ENCODE peak calls at places on chromosomes 6 and 20, in seven cellular contexts. One of them, this sample, is unnamed.

GRCh38 chr20:9444921-9445320 is 69.5 kb upstream of the LAMP5 start:
- DNase-seq in tibial nerve: no peak
- DNase-seq in A549: no peak
- DNase-seq in CD8-positive, alpha-beta memory T cell: no peak
- DNase-seq in hepatocyte: no peak
- DNase-seq in CD4-positive, alpha-beta memory T cell: no peak
- DNase-seq in naive thymus-derived CD4-positive, alpha-beta T cell: no peak
- DNase-seq in this sample: no peak

GRCh38 chr6:149910721-149911151 is 12.2 kb downstream of the RAET1G start:
- DNase-seq in hepatocyte: no peak
- DNase-seq in CD8-positive, alpha-beta memory T cell: no peak
- DNase-seq in naive thymus-derived CD4-positive, alpha-beta T cell: no peak
- DNase-seq in A549: no peak
- DNase-seq in tibial nerve: no peak
- DNase-seq in CD4-positive, alpha-beta memory T cell: no peak
- DNase-seq in this sample: no peak

GRCh38 chr6:143555582-143555981 is 44.1 kb upstream of the FUCA2 start:
- DNase-seq in A549: no peak
- DNase-seq in naive thymus-derived CD4-positive, alpha-beta T cell: no peak
- DNase-seq in CD8-positive, alpha-beta memory T cell: no peak
- DNase-seq in tibial nerve: no peak
- DNase-seq in hepatocyte: no peak
- DNase-seq in CD4-positive, alpha-beta memory T cell: no peak
- DNase-seq in this sample: no peak

GRCh38 chr6:81892911-81893310 is 140.4 kb upstream of the TENT5A start:
- DNase-seq in naive thymus-derived CD4-positive, alpha-beta T cell: no peak
- DNase-seq in CD8-positive, alpha-beta memory T cell: no peak
- DNase-seq in tibial nerve: no peak
- DNase-seq in CD4-positive, alpha-beta memory T cell: no peak
- DNase-seq in hepatocyte: no peak
- DNase-seq in A549: no peak
- DNase-seq in this sample: no peak

GRCh38 chr6:39301606-39302005 is 12.6 kb downstream of the KCNK17 start:
- DNase-seq in CD8-positive, alpha-beta memory T cell: no peak
- DNase-seq in naive thymus-derived CD4-positive, alpha-beta T cell: no peak
- DNase-seq in tibial nerve: no peak
- DNase-seq in A549: no peak
- DNase-seq in CD4-positive, alpha-beta memory T cell: no peak
- DNase-seq in hepatocyte: no peak
- DNase-seq in this sample: no peak

GRCh38 chr6:50610562-50610961 is 102.8 kb upstream of the TFAP2D start:
- DNase-seq in hepatocyte: no peak
- DNase-seq in A549: no peak
- DNase-seq in naive thymus-derived CD4-positive, alpha-beta T cell: no peak
- DNase-seq in tibial nerve: no peak
- DNase-seq in CD8-positive, alpha-beta memory T cell: no peak
- DNase-seq in CD4-positive, alpha-beta memory T cell: no peak
- DNase-seq in this sample: no peak

GRCh38 chr6:16633961-16634360 is 127.3 kb downstream of the ATXN1 start:
- DNase-seq in A549: no peak
- DNase-seq in tibial nerve: no peak
- DNase-seq in hepatocyte: no peak
- DNase-seq in CD4-positive, alpha-beta memory T cell: no peak
- DNase-seq in naive thymus-derived CD4-positive, alpha-beta T cell: no peak
- DNase-seq in CD8-positive, alpha-beta memory T cell: no peak
- DNase-seq in this sample: no peak

GRCh38 chr20:44618318-44618731 is 33.2 kb downstream of the ADA start:
- DNase-seq in naive thymus-derived CD4-positive, alpha-beta T cell: no peak
- DNase-seq in hepatocyte: no peak
- DNase-seq in tibial nerve: no peak
- DNase-seq in A549: no peak
- DNase-seq in CD8-positive, alpha-beta memory T cell: peak; percentile 27
- DNase-seq in CD4-positive, alpha-beta memory T cell: peak; percentile 47
- DNase-seq in this sample: no peak

GRCh38 chr20:62407221-62407992 is at the start of gene CABLES2:
- DNase-seq in A549: peak; percentile 84
- DNase-seq in CD4-positive, alpha-beta memory T cell: peak; percentile 94
- DNase-seq in CD8-positive, alpha-beta memory T cell: peak; percentile 90
- DNase-seq in naive thymus-derived CD4-positive, alpha-beta T cell: peak; percentile 86
- DNase-seq in hepatocyte: peak; percentile 96
- DNase-seq in tibial nerve: peak; percentile 85
- DNase-seq in this sample: peak; percentile 77

GRCh38 chr20:61420056-61420455 is 168.0 kb downstream of the CDH4 start:
- DNase-seq in A549: no peak
- DNase-seq in naive thymus-derived CD4-positive, alpha-beta T cell: no peak
- DNase-seq in hepatocyte: no peak
- DNase-seq in CD4-positive, alpha-beta memory T cell: no peak
- DNase-seq in tibial nerve: no peak
- DNase-seq in CD8-positive, alpha-beta memory T cell: no peak
- DNase-seq in this sample: no peak

GRCh38 chr6:134584809-134585528 is 267.1 kb upstream of the SGK1 start:
- DNase-seq in A549: no peak
- DNase-seq in tibial nerve: no peak
- DNase-seq in CD8-positive, alpha-beta memory T cell: no peak
- DNase-seq in naive thymus-derived CD4-positive, alpha-beta T cell: no peak
- DNase-seq in hepatocyte: no peak
- DNase-seq in CD4-positive, alpha-beta memory T cell: no peak
- DNase-seq in this sample: no peak

GRCh38 chr6:14804444-14805210 is 441.2 kb upstream of the JARID2 start:
- DNase-seq in A549: no peak
- DNase-seq in hepatocyte: peak; percentile 84
- DNase-seq in naive thymus-derived CD4-positive, alpha-beta T cell: no peak
- DNase-seq in tibial nerve: peak; percentile 75
- DNase-seq in CD8-positive, alpha-beta memory T cell: no peak
- DNase-seq in CD4-positive, alpha-beta memory T cell: no peak
- DNase-seq in this sample: no peak

GRCh38 chr6:158028421-158028820 is 46.8 kb downstream of the SYNJ2 start:
- DNase-seq in CD8-positive, alpha-beta memory T cell: no peak
- DNase-seq in tibial nerve: no peak
- DNase-seq in hepatocyte: peak; percentile 4
- DNase-seq in naive thymus-derived CD4-positive, alpha-beta T cell: no peak
- DNase-seq in CD4-positive, alpha-beta memory T cell: no peak
- DNase-seq in A549: no peak
- DNase-seq in this sample: no peak

GRCh38 chr6:89817481-89817880 is 2.1 kb downstream of the MDN1 start:
- DNase-seq in CD8-positive, alpha-beta memory T cell: no peak
- DNase-seq in A549: no peak
- DNase-seq in hepatocyte: no peak
- DNase-seq in tibial nerve: no peak
- DNase-seq in naive thymus-derived CD4-positive, alpha-beta T cell: no peak
- DNase-seq in CD4-positive, alpha-beta memory T cell: no peak
- DNase-seq in this sample: no peak

GRCh38 chr6:159679091-159680077 is 13.7 kb downstream of the SOD2 start:
- DNase-seq in tibial nerve: no peak
- DNase-seq in CD8-positive, alpha-beta memory T cell: no peak
- DNase-seq in CD4-positive, alpha-beta memory T cell: no peak
- DNase-seq in hepatocyte: no peak
- DNase-seq in naive thymus-derived CD4-positive, alpha-beta T cell: no peak
- DNase-seq in A549: no peak
- DNase-seq in this sample: no peak

GRCh38 chr6:3438190-3439167 is 18.4 kb downstream of the SLC22A23 start:
- DNase-seq in A549: peak; percentile 71
- DNase-seq in CD4-positive, alpha-beta memory T cell: no peak
- DNase-seq in tibial nerve: no peak
- DNase-seq in naive thymus-derived CD4-positive, alpha-beta T cell: no peak
- DNase-seq in CD8-positive, alpha-beta memory T cell: no peak
- DNase-seq in hepatocyte: peak; percentile 72
- DNase-seq in this sample: no peak

GRCh38 chr6:166490671-166491500 is 95.6 kb downstream of the RAMACL start:
- DNase-seq in A549: no peak
- DNase-seq in CD8-positive, alpha-beta memory T cell: no peak
- DNase-seq in naive thymus-derived CD4-positive, alpha-beta T cell: no peak
- DNase-seq in hepatocyte: no peak
- DNase-seq in tibial nerve: no peak
- DNase-seq in CD4-positive, alpha-beta memory T cell: no peak
- DNase-seq in this sample: no peak
- H3K27ac ChIP-seq in A549: no peak overlapping the region
- H3K27ac ChIP-seq in CD8-positive, alpha-beta memory T cell: no peak overlapping the region
- H3K27ac ChIP-seq in naive thymus-derived CD4-positive, alpha-beta T cell: no peak overlapping the region
- H3K27ac ChIP-seq in hepatocyte: no peak overlapping the region
- H3K27ac ChIP-seq in tibial nerve: no peak overlapping the region
- H3K27ac ChIP-seq in CD4-positive, alpha-beta memory T cell: no peak overlapping the region
- H3K27ac ChIP-seq in this sample: no peak overlapping the region

GRCh38 chr6:32938494-32938893 is 2.3 kb downstream of the HLA-DMB start:
- DNase-seq in A549: no peak
- DNase-seq in naive thymus-derived CD4-positive, alpha-beta T cell: no peak
- DNase-seq in CD8-positive, alpha-beta memory T cell: no peak
- DNase-seq in CD4-positive, alpha-beta memory T cell: no peak
- DNase-seq in hepatocyte: no peak
- DNase-seq in tibial nerve: no peak
- DNase-seq in this sample: no peak

GRCh38 chr6:32942555-32942954 is 1.7 kb upstream of the HLA-DMB start:
- DNase-seq in CD8-positive, alpha-beta memory T cell: no peak
- DNase-seq in A549: no peak
- DNase-seq in naive thymus-derived CD4-positive, alpha-beta T cell: no peak
- DNase-seq in hepatocyte: no peak
- DNase-seq in tibial nerve: no peak
- DNase-seq in CD4-positive, alpha-beta memory T cell: no peak
- DNase-seq in this sample: no peak

GRCh38 chr6:32943864-32944263 is 3.0 kb upstream of the HLA-DMB start:
- DNase-seq in hepatocyte: no peak
- DNase-seq in CD8-positive, alpha-beta memory T cell: no peak
- DNase-seq in CD4-positive, alpha-beta memory T cell: no peak
- DNase-seq in A549: no peak
- DNase-seq in tibial nerve: no peak
- DNase-seq in naive thymus-derived CD4-positive, alpha-beta T cell: no peak
- DNase-seq in this sample: no peak

GRCh38 chr6:32941412-32941784 is 570 bp upstream of the HLA-DMB start:
- DNase-seq in tibial nerve: no peak
- DNase-seq in A549: no peak
- DNase-seq in CD8-positive, alpha-beta memory T cell: peak; percentile 70
- DNase-seq in naive thymus-derived CD4-positive, alpha-beta T cell: no peak
- DNase-seq in CD4-positive, alpha-beta memory T cell: peak; percentile 75
- DNase-seq in hepatocyte: no peak
- DNase-seq in this sample: no peak

DNA sequence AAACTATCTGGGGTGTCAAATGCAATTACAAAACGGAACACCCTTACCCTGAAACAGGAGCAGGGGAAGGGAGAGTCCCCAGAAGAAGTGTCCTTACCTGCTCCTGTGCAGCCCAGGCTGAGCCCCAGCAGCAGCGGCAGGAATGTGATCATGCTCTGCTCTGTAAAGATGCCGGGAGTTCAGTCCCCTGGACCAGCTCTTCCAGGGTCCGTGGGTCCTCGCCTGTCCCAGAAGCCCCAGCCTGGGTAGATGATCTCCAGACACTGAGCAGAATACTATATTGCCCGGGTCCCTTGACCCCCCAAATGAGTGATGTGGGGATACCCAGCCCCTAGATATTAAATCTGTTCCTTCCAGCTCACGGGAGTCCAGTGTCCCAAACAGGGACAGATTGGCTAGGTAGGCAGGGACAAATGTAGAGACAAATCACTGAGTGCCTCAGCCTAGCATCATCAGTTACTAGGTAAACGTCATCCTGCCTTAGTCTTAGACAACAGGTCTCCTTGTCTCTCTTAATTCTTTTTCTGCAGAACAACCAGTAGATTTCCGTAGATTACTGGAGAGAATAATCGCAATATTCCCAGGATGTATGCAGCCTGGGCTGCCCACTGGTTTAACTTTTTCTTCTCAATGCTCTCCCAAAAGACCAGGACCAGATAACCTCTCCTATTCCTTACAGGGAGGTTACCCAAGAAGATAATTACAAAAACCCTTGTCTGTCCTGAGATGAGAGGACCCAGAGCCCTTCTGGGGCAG is at the start of gene HLA-DMB:
- DNase-seq in CD8-positive, alpha-beta memory T cell: peak; percentile 68
- DNase-seq in naive thymus-derived CD4-positive, alpha-beta T cell: no peak
- DNase-seq in hepatocyte: peak; percentile 83
- DNase-seq in CD4-positive, alpha-beta memory T cell: peak; percentile 82
- DNase-seq in A549: peak; percentile 87
- DNase-seq in tibial nerve: no peak
- DNase-seq in this sample: no peak
- H3K27ac ChIP-seq in CD8-positive, alpha-beta memory T cell: peak within 1 kb of the TSS; percentile 73
- H3K27ac ChIP-seq in naive thymus-derived CD4-positive, alpha-beta T cell: peak within 1 kb of the TSS; percentile 75
- H3K27ac ChIP-seq in hepatocyte: no peak within 1 kb of the TSS
- H3K27ac ChIP-seq in CD4-positive, alpha-beta memory T cell: peak within 1 kb of the TSS; percentile 68
- H3K27ac ChIP-seq in A549: peak within 1 kb of the TSS; percentile 73
- H3K27ac ChIP-seq in tibial nerve: peak within 1 kb of the TSS; percentile 82
- H3K27ac ChIP-seq in this sample: no peak within 1 kb of the TSS

DNA sequence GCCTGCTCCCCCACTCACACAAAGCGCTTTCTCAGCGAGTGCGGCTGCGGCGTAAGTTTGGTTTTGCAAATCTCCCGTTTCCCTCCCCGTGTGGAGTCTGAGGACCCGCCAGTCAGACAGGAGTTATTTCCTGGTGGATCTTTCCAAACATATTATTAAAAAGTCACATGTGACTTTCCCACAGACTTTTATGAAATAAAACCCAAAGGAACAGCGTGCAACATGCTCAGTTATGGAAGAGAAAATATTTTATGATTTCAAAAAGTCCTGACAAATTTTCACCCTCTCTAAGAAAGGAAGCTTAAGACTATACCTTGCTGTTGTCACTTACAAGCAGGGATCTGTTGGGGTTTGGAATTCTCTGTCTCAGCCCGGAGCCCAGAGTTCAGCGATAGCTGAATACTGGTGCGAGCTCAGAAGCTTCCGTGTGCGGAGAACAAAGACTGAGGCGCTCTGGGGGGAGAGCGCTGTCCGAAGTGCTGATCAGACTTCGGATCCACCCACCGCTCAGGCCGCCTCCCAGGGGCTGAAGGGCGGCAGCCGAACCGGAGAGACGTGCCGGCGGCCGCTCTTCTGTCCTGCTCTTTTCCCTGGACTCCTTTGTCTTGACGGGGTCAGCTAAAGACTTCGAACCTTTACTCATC is 2.5 kb upstream of the MYT1 start:
- DNase-seq in A549: peak; percentile 28
- DNase-seq in naive thymus-derived CD4-positive, alpha-beta T cell: no peak
- DNase-seq in tibial nerve: no peak
- DNase-seq in CD8-positive, alpha-beta memory T cell: no peak
- DNase-seq in CD4-positive, alpha-beta memory T cell: no peak
- DNase-seq in hepatocyte: peak; percentile 85
- DNase-seq in this sample: no peak
- H3K27ac ChIP-seq in A549: no peak overlapping the region
- H3K27ac ChIP-seq in naive thymus-derived CD4-positive, alpha-beta T cell: no peak overlapping the region
- H3K27ac ChIP-seq in tibial nerve: no peak overlapping the region
- H3K27ac ChIP-seq in CD8-positive, alpha-beta memory T cell: no peak overlapping the region
- H3K27ac ChIP-seq in CD4-positive, alpha-beta memory T cell: no peak overlapping the region
- H3K27ac ChIP-seq in hepatocyte: no peak overlapping the region
- H3K27ac ChIP-seq in this sample: no peak overlapping the region

GRCh38 chr6:125868996-125869395 is 78.2 kb downstream of the NCOA7 start:
- DNase-seq in tibial nerve: no peak
- DNase-seq in naive thymus-derived CD4-positive, alpha-beta T cell: no peak
- DNase-seq in CD8-positive, alpha-beta memory T cell: no peak
- DNase-seq in hepatocyte: no peak
- DNase-seq in CD4-positive, alpha-beta memory T cell: no peak
- DNase-seq in A549: no peak
- DNase-seq in this sample: no peak

GRCh38 chr6:125869427-125869826 is 78.7 kb downstream of the NCOA7 start:
- DNase-seq in CD8-positive, alpha-beta memory T cell: no peak
- DNase-seq in hepatocyte: no peak
- DNase-seq in CD4-positive, alpha-beta memory T cell: no peak
- DNase-seq in tibial nerve: no peak
- DNase-seq in naive thymus-derived CD4-positive, alpha-beta T cell: no peak
- DNase-seq in A549: no peak
- DNase-seq in this sample: no peak

GRCh38 chr6:125868252-125868651 is 77.5 kb downstream of the NCOA7 start:
- DNase-seq in naive thymus-derived CD4-positive, alpha-beta T cell: no peak
- DNase-seq in tibial nerve: no peak
- DNase-seq in CD4-positive, alpha-beta memory T cell: no peak
- DNase-seq in A549: no peak
- DNase-seq in CD8-positive, alpha-beta memory T cell: no peak
- DNase-seq in hepatocyte: no peak
- DNase-seq in this sample: peak; percentile 53

GRCh38 chr6:125871365-125871764 is 80.6 kb downstream of the NCOA7 start:
- DNase-seq in CD4-positive, alpha-beta memory T cell: no peak
- DNase-seq in hepatocyte: no peak
- DNase-seq in A549: no peak
- DNase-seq in CD8-positive, alpha-beta memory T cell: no peak
- DNase-seq in tibial nerve: no peak
- DNase-seq in naive thymus-derived CD4-positive, alpha-beta T cell: no peak
- DNase-seq in this sample: no peak

GRCh38 chr6:125872259-125872921 is 81.6 kb downstream of the NCOA7 start:
- DNase-seq in CD4-positive, alpha-beta memory T cell: no peak
- DNase-seq in A549: peak; percentile 8
- DNase-seq in CD8-positive, alpha-beta memory T cell: no peak
- DNase-seq in naive thymus-derived CD4-positive, alpha-beta T cell: no peak
- DNase-seq in tibial nerve: no peak
- DNase-seq in hepatocyte: no peak
- DNase-seq in this sample: no peak
- H3K27ac ChIP-seq in CD4-positive, alpha-beta memory T cell: no peak overlapping the region
- H3K27ac ChIP-seq in A549: peak overlapping the region; percentile 65
- H3K27ac ChIP-seq in CD8-positive, alpha-beta memory T cell: no peak overlapping the region
- H3K27ac ChIP-seq in naive thymus-derived CD4-positive, alpha-beta T cell: no peak overlapping the region
- H3K27ac ChIP-seq in tibial nerve: no peak overlapping the region
- H3K27ac ChIP-seq in hepatocyte: peak overlapping the region; percentile 28
- H3K27ac ChIP-seq in this sample: no peak overlapping the region